ENCODE peak calls at places on chromosomes 11 and 22, in nine cellular contexts. One of them, this sample, is unnamed.

GRCh38 chr22:43876866-43877509 is 14.7 kb upstream of the SULT4A1 start:
- DNase-seq in HT-29: no peak
- DNase-seq in T-helper 2 cell: no peak
- DNase-seq in AG20443: no peak
- DNase-seq in stimulated activated CD4-positive, alpha-beta T cell treated with anti-CD3 and anti-CD28 coated beads, Interleukin-2, amount 100 ng/mL, for 48 hours: no peak
- DNase-seq in putamen: no peak
- DNase-seq in cardiac muscle cell: no peak
- DNase-seq in posterior cingulate gyrus: no peak
- DNase-seq in left colon: no peak
- DNase-seq in this sample: no peak

GRCh38 chr11:17403977-17404759 is 15.7 kb upstream of the KCNJ11 start:
- DNase-seq in posterior cingulate gyrus: no peak
- DNase-seq in HT-29: no peak
- DNase-seq in stimulated activated CD4-positive, alpha-beta T cell treated with anti-CD3 and anti-CD28 coated beads, Interleukin-2, amount 100 ng/mL, for 48 hours: no peak
- DNase-seq in left colon: no peak
- DNase-seq in cardiac muscle cell: peak
- DNase-seq in AG20443: no peak
- DNase-seq in T-helper 2 cell: no peak
- DNase-seq in putamen: no peak
- DNase-seq in this sample: no peak

GRCh38 chr11:133934096-133934495 is 22.7 kb downstream of the IGSF9B start:
- DNase-seq in posterior cingulate gyrus: no peak
- DNase-seq in HT-29: no peak
- DNase-seq in cardiac muscle cell: no peak
- DNase-seq in T-helper 2 cell: no peak
- DNase-seq in putamen: no peak
- DNase-seq in stimulated activated CD4-positive, alpha-beta T cell treated with anti-CD3 and anti-CD28 coated beads, Interleukin-2, amount 100 ng/mL, for 48 hours: no peak
- DNase-seq in left colon: no peak
- DNase-seq in AG20443: no peak
- DNase-seq in this sample: no peak

GRCh38 chr11:1918436-1919315 is 827 bp upstream of the TNNT3 start:
- DNase-seq in HT-29: peak
- DNase-seq in cardiac muscle cell: no peak
- DNase-seq in stimulated activated CD4-positive, alpha-beta T cell treated with anti-CD3 and anti-CD28 coated beads, Interleukin-2, amount 100 ng/mL, for 48 hours: no peak
- DNase-seq in T-helper 2 cell: no peak
- DNase-seq in posterior cingulate gyrus: no peak
- DNase-seq in left colon: peak
- DNase-seq in putamen: no peak
- DNase-seq in AG20443: peak
- DNase-seq in this sample: no peak

GRCh38 chr11:101748572-101748971 is 164.8 kb upstream of the TRPC6 start:
- DNase-seq in T-helper 2 cell: no peak
- DNase-seq in AG20443: no peak
- DNase-seq in cardiac muscle cell: no peak
- DNase-seq in left colon: no peak
- DNase-seq in putamen: no peak
- DNase-seq in posterior cingulate gyrus: no peak
- DNase-seq in stimulated activated CD4-positive, alpha-beta T cell treated with anti-CD3 and anti-CD28 coated beads, Interleukin-2, amount 100 ng/mL, for 48 hours: no peak
- DNase-seq in HT-29: no peak
- DNase-seq in this sample: no peak

GRCh38 chr22:38709306-38709705 is 3.6 kb downstream of the GTPBP1 start:
- DNase-seq in stimulated activated CD4-positive, alpha-beta T cell treated with anti-CD3 and anti-CD28 coated beads, Interleukin-2, amount 100 ng/mL, for 48 hours: no peak
- DNase-seq in HT-29: no peak
- DNase-seq in cardiac muscle cell: no peak
- DNase-seq in posterior cingulate gyrus: no peak
- DNase-seq in AG20443: no peak
- DNase-seq in putamen: no peak
- DNase-seq in left colon: no peak
- DNase-seq in T-helper 2 cell: no peak
- DNase-seq in this sample: no peak

GRCh38 chr11:76791861-76792260 is 8.7 kb downstream of the TSKU start:
- DNase-seq in stimulated activated CD4-positive, alpha-beta T cell treated with anti-CD3 and anti-CD28 coated beads, Interleukin-2, amount 100 ng/mL, for 48 hours: no peak
- DNase-seq in T-helper 2 cell: no peak
- DNase-seq in AG20443: peak
- DNase-seq in left colon: no peak
- DNase-seq in HT-29: peak
- DNase-seq in cardiac muscle cell: peak
- DNase-seq in putamen: no peak
- DNase-seq in posterior cingulate gyrus: no peak
- DNase-seq in this sample: no peak

GRCh38 chr11:125938418-125938817 is 7.4 kb upstream of the VSIG10L2 start:
- DNase-seq in T-helper 2 cell: peak
- DNase-seq in AG20443: no peak
- DNase-seq in putamen: no peak
- DNase-seq in posterior cingulate gyrus: no peak
- DNase-seq in stimulated activated CD4-positive, alpha-beta T cell treated with anti-CD3 and anti-CD28 coated beads, Interleukin-2, amount 100 ng/mL, for 48 hours: no peak
- DNase-seq in left colon: no peak
- DNase-seq in HT-29: no peak
- DNase-seq in cardiac muscle cell: no peak
- DNase-seq in this sample: no peak

GRCh38 chr11:129392995-129393394 is 17.3 kb downstream of the BARX2 start:
- DNase-seq in posterior cingulate gyrus: no peak
- DNase-seq in HT-29: no peak
- DNase-seq in stimulated activated CD4-positive, alpha-beta T cell treated with anti-CD3 and anti-CD28 coated beads, Interleukin-2, amount 100 ng/mL, for 48 hours: no peak
- DNase-seq in putamen: no peak
- DNase-seq in left colon: no peak
- DNase-seq in AG20443: no peak
- DNase-seq in cardiac muscle cell: no peak
- DNase-seq in T-helper 2 cell: no peak
- DNase-seq in this sample: no peak

GRCh38 chr22:20580611-20581502 is 73.4 kb downstream of the MED15 start:
- DNase-seq in T-helper 2 cell: no peak
- DNase-seq in posterior cingulate gyrus: no peak
- DNase-seq in stimulated activated CD4-positive, alpha-beta T cell treated with anti-CD3 and anti-CD28 coated beads, Interleukin-2, amount 100 ng/mL, for 48 hours: no peak
- DNase-seq in AG20443: no peak
- DNase-seq in cardiac muscle cell: no peak
- DNase-seq in putamen: no peak
- DNase-seq in HT-29: no peak
- DNase-seq in left colon: no peak
- DNase-seq in this sample: no peak

GRCh38 chr11:30143098-30143705 is 87.6 kb upstream of the FSHB start:
- DNase-seq in stimulated activated CD4-positive, alpha-beta T cell treated with anti-CD3 and anti-CD28 coated beads, Interleukin-2, amount 100 ng/mL, for 48 hours: no peak
- DNase-seq in cardiac muscle cell: peak
- DNase-seq in left colon: no peak
- DNase-seq in AG20443: peak
- DNase-seq in putamen: no peak
- DNase-seq in T-helper 2 cell: peak
- DNase-seq in HT-29: peak
- DNase-seq in posterior cingulate gyrus: no peak
- DNase-seq in this sample: no peak

GRCh38 chr22:36029406-36029755 is 757 bp upstream of the RBFOX2 start:
- DNase-seq in cardiac muscle cell: no peak
- DNase-seq in putamen: no peak
- DNase-seq in stimulated activated CD4-positive, alpha-beta T cell treated with anti-CD3 and anti-CD28 coated beads, Interleukin-2, amount 100 ng/mL, for 48 hours: no peak
- DNase-seq in left colon: no peak
- DNase-seq in posterior cingulate gyrus: no peak
- DNase-seq in T-helper 2 cell: no peak
- DNase-seq in HT-29: no peak
- DNase-seq in AG20443: no peak
- DNase-seq in this sample: no peak

GRCh38 chr11:103947566-103947919 is 88.9 kb upstream of the DDI1 start:
- DNase-seq in HT-29: no peak
- DNase-seq in putamen: no peak
- DNase-seq in stimulated activated CD4-positive, alpha-beta T cell treated with anti-CD3 and anti-CD28 coated beads, Interleukin-2, amount 100 ng/mL, for 48 hours: no peak
- DNase-seq in posterior cingulate gyrus: no peak
- DNase-seq in left colon: no peak
- DNase-seq in AG20443: peak
- DNase-seq in T-helper 2 cell: no peak
- DNase-seq in cardiac muscle cell: peak
- DNase-seq in this sample: no peak

GRCh38 chr11:30422389-30422788 is 99.5 kb downstream of the ARL14EP start:
- DNase-seq in left colon: no peak
- DNase-seq in stimulated activated CD4-positive, alpha-beta T cell treated with anti-CD3 and anti-CD28 coated beads, Interleukin-2, amount 100 ng/mL, for 48 hours: no peak
- DNase-seq in T-helper 2 cell: no peak
- DNase-seq in AG20443: no peak
- DNase-seq in cardiac muscle cell: no peak
- DNase-seq in putamen: no peak
- DNase-seq in posterior cingulate gyrus: no peak
- DNase-seq in HT-29: no peak
- DNase-seq in this sample: no peak

GRCh38 chr11:115501895-115502589 is 2.2 kb downstream of the CADM1 start:
- DNase-seq in left colon: no peak
- DNase-seq in putamen: peak
- DNase-seq in T-helper 2 cell: peak
- DNase-seq in stimulated activated CD4-positive, alpha-beta T cell treated with anti-CD3 and anti-CD28 coated beads, Interleukin-2, amount 100 ng/mL, for 48 hours: no peak
- DNase-seq in AG20443: no peak
- DNase-seq in posterior cingulate gyrus: peak
- DNase-seq in HT-29: no peak
- DNase-seq in cardiac muscle cell: no peak
- DNase-seq in this sample: no peak

GRCh38 chr22:24161909-24162308 is 19.4 kb upstream of the SUSD2 start:
- DNase-seq in stimulated activated CD4-positive, alpha-beta T cell treated with anti-CD3 and anti-CD28 coated beads, Interleukin-2, amount 100 ng/mL, for 48 hours: no peak
- DNase-seq in T-helper 2 cell: no peak
- DNase-seq in cardiac muscle cell: no peak
- DNase-seq in left colon: no peak
- DNase-seq in AG20443: no peak
- DNase-seq in putamen: no peak
- DNase-seq in HT-29: no peak
- DNase-seq in posterior cingulate gyrus: no peak
- DNase-seq in this sample: no peak

GRCh38 chr11:36744375-36745168 is 146.5 kb upstream of the RAG2 start:
- DNase-seq in cardiac muscle cell: peak
- DNase-seq in stimulated activated CD4-positive, alpha-beta T cell treated with anti-CD3 and anti-CD28 coated beads, Interleukin-2, amount 100 ng/mL, for 48 hours: peak
- DNase-seq in T-helper 2 cell: peak
- DNase-seq in posterior cingulate gyrus: peak
- DNase-seq in AG20443: peak
- DNase-seq in HT-29: peak
- DNase-seq in left colon: peak
- DNase-seq in putamen: peak
- DNase-seq in this sample: peak

GRCh38 chr22:48320671-48321515 is 1506.8 kb downstream of the BRD1 start:
- DNase-seq in T-helper 2 cell: no peak
- DNase-seq in stimulated activated CD4-positive, alpha-beta T cell treated with anti-CD3 and anti-CD28 coated beads, Interleukin-2, amount 100 ng/mL, for 48 hours: no peak
- DNase-seq in left colon: no peak
- DNase-seq in AG20443: no peak
- DNase-seq in HT-29: no peak
- DNase-seq in posterior cingulate gyrus: no peak
- DNase-seq in putamen: no peak
- DNase-seq in cardiac muscle cell: no peak
- DNase-seq in this sample: no peak

GRCh38 chr11:76670475-76671235 is at the start of gene LRRC32:
- DNase-seq in T-helper 2 cell: peak
- DNase-seq in putamen: no peak
- DNase-seq in left colon: peak
- DNase-seq in posterior cingulate gyrus: no peak
- DNase-seq in stimulated activated CD4-positive, alpha-beta T cell treated with anti-CD3 and anti-CD28 coated beads, Interleukin-2, amount 100 ng/mL, for 48 hours: no peak
- DNase-seq in HT-29: no peak
- DNase-seq in cardiac muscle cell: peak
- DNase-seq in AG20443: peak
- DNase-seq in this sample: no peak

GRCh38 chr11:112880454-112880853 is 80.8 kb upstream of the NCAM1 start:
- DNase-seq in AG20443: no peak
- DNase-seq in stimulated activated CD4-positive, alpha-beta T cell treated with anti-CD3 and anti-CD28 coated beads, Interleukin-2, amount 100 ng/mL, for 48 hours: no peak
- DNase-seq in posterior cingulate gyrus: no peak
- DNase-seq in putamen: no peak
- DNase-seq in T-helper 2 cell: peak
- DNase-seq in HT-29: no peak
- DNase-seq in left colon: no peak
- DNase-seq in cardiac muscle cell: no peak
- DNase-seq in this sample: no peak

GRCh38 chr11:128501576-128502549 is 85.5 kb downstream of the ETS1 start:
- DNase-seq in putamen: peak
- DNase-seq in HT-29: peak
- DNase-seq in stimulated activated CD4-positive, alpha-beta T cell treated with anti-CD3 and anti-CD28 coated beads, Interleukin-2, amount 100 ng/mL, for 48 hours: no peak
- DNase-seq in AG20443: peak
- DNase-seq in cardiac muscle cell: peak
- DNase-seq in left colon: peak
- DNase-seq in posterior cingulate gyrus: no peak
- DNase-seq in T-helper 2 cell: no peak
- DNase-seq in this sample: no peak

GRCh38 chr11:46895821-46896220 is 22.5 kb downstream of the LRP4 start:
- DNase-seq in AG20443: peak
- DNase-seq in T-helper 2 cell: no peak
- DNase-seq in HT-29: no peak
- DNase-seq in stimulated activated CD4-positive, alpha-beta T cell treated with anti-CD3 and anti-CD28 coated beads, Interleukin-2, amount 100 ng/mL, for 48 hours: no peak
- DNase-seq in left colon: no peak
- DNase-seq in putamen: peak
- DNase-seq in posterior cingulate gyrus: peak
- DNase-seq in cardiac muscle cell: no peak
- DNase-seq in this sample: no peak

GRCh38 chr22:23889620-23890019 is 4.6 kb upstream of the MIF start:
- DNase-seq in stimulated activated CD4-positive, alpha-beta T cell treated with anti-CD3 and anti-CD28 coated beads, Interleukin-2, amount 100 ng/mL, for 48 hours: no peak
- DNase-seq in left colon: no peak
- DNase-seq in T-helper 2 cell: no peak
- DNase-seq in posterior cingulate gyrus: no peak
- DNase-seq in cardiac muscle cell: no peak
- DNase-seq in HT-29: no peak
- DNase-seq in AG20443: peak
- DNase-seq in putamen: no peak
- DNase-seq in this sample: no peak

GRCh38 chr11:67448220-67448609 is 4.3 kb downstream of the GPR152 start:
- DNase-seq in left colon: no peak
- DNase-seq in HT-29: no peak
- DNase-seq in posterior cingulate gyrus: no peak
- DNase-seq in AG20443: no peak
- DNase-seq in cardiac muscle cell: no peak
- DNase-seq in stimulated activated CD4-positive, alpha-beta T cell treated with anti-CD3 and anti-CD28 coated beads, Interleukin-2, amount 100 ng/mL, for 48 hours: no peak
- DNase-seq in putamen: no peak
- DNase-seq in T-helper 2 cell: no peak
- DNase-seq in this sample: no peak

GRCh38 chr11:45062974-45063635 is 83.3 kb upstream of the PRDM11 start:
- DNase-seq in AG20443: no peak
- DNase-seq in cardiac muscle cell: no peak
- DNase-seq in posterior cingulate gyrus: no peak
- DNase-seq in T-helper 2 cell: no peak
- DNase-seq in HT-29: no peak
- DNase-seq in stimulated activated CD4-positive, alpha-beta T cell treated with anti-CD3 and anti-CD28 coated beads, Interleukin-2, amount 100 ng/mL, for 48 hours: no peak
- DNase-seq in putamen: no peak
- DNase-seq in left colon: no peak
- DNase-seq in this sample: no peak

GRCh38 chr11:19808076-19808911 is 95.7 kb downstream of the NAV2 start:
- DNase-seq in posterior cingulate gyrus: no peak
- DNase-seq in T-helper 2 cell: no peak
- DNase-seq in AG20443: no peak
- DNase-seq in left colon: no peak
- DNase-seq in putamen: no peak
- DNase-seq in HT-29: no peak
- DNase-seq in stimulated activated CD4-positive, alpha-beta T cell treated with anti-CD3 and anti-CD28 coated beads, Interleukin-2, amount 100 ng/mL, for 48 hours: no peak
- DNase-seq in cardiac muscle cell: peak
- DNase-seq in this sample: no peak

GRCh38 chr22:19811811-19812771 is 42.6 kb downstream of the GNB1L start:
- DNase-seq in left colon: no peak
- DNase-seq in putamen: no peak
- DNase-seq in AG20443: no peak
- DNase-seq in HT-29: no peak
- DNase-seq in T-helper 2 cell: no peak
- DNase-seq in posterior cingulate gyrus: peak
- DNase-seq in cardiac muscle cell: no peak
- DNase-seq in stimulated activated CD4-positive, alpha-beta T cell treated with anti-CD3 and anti-CD28 coated beads, Interleukin-2, amount 100 ng/mL, for 48 hours: no peak
- DNase-seq in this sample: no peak

GRCh38 chr22:35913925-35914324 is 114.7 kb downstream of the RBFOX2 start:
- DNase-seq in left colon: no peak
- DNase-seq in AG20443: no peak
- DNase-seq in stimulated activated CD4-positive, alpha-beta T cell treated with anti-CD3 and anti-CD28 coated beads, Interleukin-2, amount 100 ng/mL, for 48 hours: no peak
- DNase-seq in putamen: peak
- DNase-seq in T-helper 2 cell: no peak
- DNase-seq in posterior cingulate gyrus: no peak
- DNase-seq in cardiac muscle cell: no peak
- DNase-seq in HT-29: no peak
- DNase-seq in this sample: no peak

GRCh38 chr11:95296165-95296564 is 65.2 kb upstream of the SESN3 start:
- DNase-seq in putamen: no peak
- DNase-seq in left colon: no peak
- DNase-seq in T-helper 2 cell: no peak
- DNase-seq in stimulated activated CD4-positive, alpha-beta T cell treated with anti-CD3 and anti-CD28 coated beads, Interleukin-2, amount 100 ng/mL, for 48 hours: no peak
- DNase-seq in AG20443: no peak
- DNase-seq in cardiac muscle cell: peak
- DNase-seq in HT-29: no peak
- DNase-seq in posterior cingulate gyrus: no peak
- DNase-seq in this sample: no peak

GRCh38 chr11:2989551-2989950 is 2.6 kb downstream of the NAP1L4 start:
- DNase-seq in T-helper 2 cell: peak
- DNase-seq in stimulated activated CD4-positive, alpha-beta T cell treated with anti-CD3 and anti-CD28 coated beads, Interleukin-2, amount 100 ng/mL, for 48 hours: no peak
- DNase-seq in cardiac muscle cell: no peak
- DNase-seq in AG20443: no peak
- DNase-seq in putamen: no peak
- DNase-seq in left colon: no peak
- DNase-seq in posterior cingulate gyrus: no peak
- DNase-seq in HT-29: peak
- DNase-seq in this sample: no peak

GRCh38 chr11:132587716-132588115 is 944.6 kb downstream of the OPCML start:
- DNase-seq in cardiac muscle cell: no peak
- DNase-seq in putamen: no peak
- DNase-seq in T-helper 2 cell: no peak
- DNase-seq in posterior cingulate gyrus: no peak
- DNase-seq in AG20443: no peak
- DNase-seq in left colon: no peak
- DNase-seq in HT-29: no peak
- DNase-seq in stimulated activated CD4-positive, alpha-beta T cell treated with anti-CD3 and anti-CD28 coated beads, Interleukin-2, amount 100 ng/mL, for 48 hours: no peak
- DNase-seq in this sample: no peak

This sample was measured in T-helper 22 cell.